ENCODE peak calls at places on chromosome 10, in nine cellular contexts. I is fibroblast of the aortic adventitia, F is skeletal muscle cell, R is Right ventricle myocardium superior, X is GM10248, Y is endothelial cell, W is NCI-H1105, L is foreskin fibroblast, K is lung. B is an unnamed sample.

GRCh38 chr10:31644931-31645633 is 283.5 kb downstream of the ARHGAP12 start:
- DNase-seq in I (peak), F (no peak), R (no peak), X (no peak), Y (no peak), W (no peak), L (peak), K (no peak), B (no peak)

GRCh38 chr10:49330127-49330665 is 31.2 kb downstream of the C10orf71 start:
- DNase-seq in I (no peak), F (no peak), R (no peak), X (no peak), Y (no peak), W (no peak), L (no peak), K (no peak), B (no peak)

GRCh38 chr10:98168147-98168546 is 33.7 kb downstream of the R3HCC1L start:
- DNase-seq in I (no peak), F (no peak), R (no peak), X (no peak), Y (no peak), W (no peak), L (no peak), K (no peak), B (no peak)

GRCh38 chr10:14787938-14788337 is 13.2 kb upstream of the FAM107B start:
- DNase-seq in I (no peak), F (no peak), R (no peak), X (no peak), Y (no peak), W (no peak), L (no peak), K (no peak), B (no peak)

GRCh38 chr10:100364735-100365391 is 17.8 kb downstream of the SCD start:
- DNase-seq in I (peak), F (peak), R (peak), X (no peak), Y (no peak), W (peak), L (peak), K (peak), B (no peak)

GRCh38 chr10:75395171-75395954 is 6.2 kb downstream of the ZNF503 start:
- DNase-seq in I (peak), F (no peak), R (peak), X (peak), Y (peak), W (no peak), L (peak), K (peak), B (no peak)

GRCh38 chr10:22335204-22335956 is 9.9 kb upstream of the SPAG6 start:
- DNase-seq in I (peak), F (no peak), R (peak), X (peak), Y (no peak), W (no peak), L (peak), K (peak), B (no peak)

GRCh38 chr10:20668985-20669384 is 228.1 kb downstream of the NEBL start:
- DNase-seq in I (no peak), F (no peak), R (no peak), X (no peak), Y (no peak), W (no peak), L (no peak), K (no peak), B (no peak)

GRCh38 chr10:24723788-24724380 is at the start of gene ARHGAP21:
- DNase-seq in I (peak), F (no peak), R (peak), X (peak), Y (peak), W (no peak), L (peak), K (peak), B (peak)

GRCh38 chr10:35735412-35735811 is 93.3 kb upstream of the FZD8 start:
- DNase-seq in I (peak), F (peak), R (no peak), X (no peak), Y (no peak), W (no peak), L (peak), K (no peak), B (no peak)

GRCh38 chr10:73840403-73841301 is 29.3 kb upstream of the NDST2 start:
- DNase-seq in I (no peak), F (no peak), R (no peak), X (no peak), Y (no peak), W (no peak), L (no peak), K (no peak), B (no peak)

GRCh38 chr10:76874151-76874550 is 763.5 kb downstream of the KCNMA1 start:
- DNase-seq in I (peak), F (peak), R (no peak), X (no peak), Y (no peak), W (no peak), L (peak), K (no peak), B (no peak)

GRCh38 chr10:55266797-55267196 is 465.8 kb upstream of the PCDH15 start:
- DNase-seq in I (no peak), F (no peak), R (no peak), X (no peak), Y (no peak), W (no peak), L (no peak), K (no peak), B (no peak)

GRCh38 chr10:76337641-76338040 is 906.2 kb downstream of the LRMDA start:
- DNase-seq in I (peak), F (no peak), R (no peak), X (no peak), Y (no peak), W (no peak), L (peak), K (no peak), B (no peak)

GRCh38 chr10:6062101-6062771 is at the start of gene IL2RA:
- DNase-seq in I (no peak), F (no peak), R (peak), X (no peak), Y (no peak), W (no peak), L (no peak), K (no peak), B (no peak)

GRCh38 chr10:90592903-90593302 is 264.9 kb downstream of the HTR7 start:
- DNase-seq in I (peak), F (peak), R (peak), X (peak), Y (peak), W (peak), L (peak), K (no peak), B (peak)

GRCh38 chr10:33227489-33227888 is 107.0 kb downstream of the NRP1 start:
- DNase-seq in I (peak), F (no peak), R (no peak), X (no peak), Y (no peak), W (no peak), L (no peak), K (no peak), B (no peak)

GRCh38 chr10:77832243-77832642 is 94.3 kb downstream of the DLG5 start:
- DNase-seq in I (no peak), F (no peak), R (no peak), X (no peak), Y (no peak), W (no peak), L (no peak), K (no peak), B (no peak)

GRCh38 chr10:21757601-21757901 is 223.5 kb downstream of the MLLT10 start:
- DNase-seq in I (no peak), F (no peak), R (no peak), X (no peak), Y (no peak), W (no peak), L (peak), K (no peak), B (no peak)

GRCh38 chr10:126199221-126199998 is 188.9 kb downstream of the ADAM12 start:
- DNase-seq in I (peak), F (peak), R (no peak), X (no peak), Y (no peak), W (no peak), L (peak), K (no peak), B (no peak)

GRCh38 chr10:49592726-49593563 is 17.2 kb upstream of the SLC18A3 start:
- DNase-seq in I (peak), F (no peak), R (no peak), X (peak), Y (peak), W (peak), L (peak), K (peak), B (peak)

GRCh38 chr10:91340613-91341362 is 69.4 kb upstream of the HECTD2 start:
- DNase-seq in I (peak), F (peak), R (no peak), X (no peak), Y (no peak), W (peak), L (peak), K (no peak), B (peak)

GRCh38 chr10:101011517-101012423 is 12.2 kb downstream of the LZTS2 start:
- DNase-seq in I (peak), F (no peak), R (no peak), X (no peak), Y (peak), W (no peak), L (peak), K (no peak), B (peak)

GRCh38 chr10:91684841-91685240 is 52.0 kb upstream of the PPP1R3C start:
- DNase-seq in I (no peak), F (no peak), R (no peak), X (no peak), Y (no peak), W (no peak), L (no peak), K (no peak), B (no peak)

GRCh38 chr10:61900829-61901783 is at the start of gene ARID5B:
- DNase-seq in I (peak), F (no peak), R (no peak), X (peak), Y (peak), W (peak), L (peak), K (peak), B (peak)

GRCh38 chr10:99779335-99779734 is 3.1 kb upstream of the ABCC2 start:
- DNase-seq in I (peak), F (peak), R (no peak), X (no peak), Y (peak), W (no peak), L (peak), K (no peak), B (no peak)

GRCh38 chr10:24503627-24504320 is 219.9 kb downstream of the ARHGAP21 start:
- DNase-seq in I (peak), F (no peak), R (no peak), X (peak), Y (peak), W (peak), L (peak), K (peak), B (peak)

GRCh38 chr10:130188195-130189175 is 52.3 kb downstream of the GLRX3 start:
- DNase-seq in I (no peak), F (no peak), R (no peak), X (no peak), Y (no peak), W (no peak), L (no peak), K (no peak), B (no peak)

GRCh38 chr10:7559447-7559846 is 107.3 kb downstream of the ITIH5 start:
- DNase-seq in I (no peak), F (no peak), R (no peak), X (no peak), Y (no peak), W (no peak), L (no peak), K (no peak), B (no peak)

GRCh38 chr10:130766071-130766470 is 545.5 kb downstream of the TCERG1L start:
- DNase-seq in I (no peak), F (no peak), R (no peak), X (no peak), Y (no peak), W (no peak), L (no peak), K (no peak), B (no peak)

GRCh38 chr10:93701903-93702277 is 502 bp downstream of the FRA10AC1 start:
- DNase-seq in I (peak), F (peak), R (no peak), X (no peak), Y (no peak), W (no peak), L (peak), K (no peak), B (no peak)

GRCh38 chr10:106189254-106189653 is 975.3 kb downstream of the SORCS1 start:
- DNase-seq in I (peak), F (no peak), R (no peak), X (peak), Y (peak), W (no peak), L (peak), K (no peak), B (peak)

GRCh38 chr10:52755297-52756062 is 17.1 kb downstream of the MBL2 start:
- DNase-seq in I (peak), F (peak), R (no peak), X (no peak), Y (no peak), W (no peak), L (peak), K (no peak), B (no peak)

GRCh38 chr10:6763417-6763816 is 183.3 kb upstream of the PRKCQ start:
- DNase-seq in I (no peak), F (no peak), R (no peak), X (no peak), Y (no peak), W (no peak), L (no peak), K (no peak), B (no peak)

GRCh38 chr10:6204341-6205191 is 1.8 kb downstream of the PFKFB3 start:
- DNase-seq in I (peak), F (peak), R (peak), X (no peak), Y (peak), W (no peak), L (peak), K (peak), B (no peak)

GRCh38 chr10:112755446-112756117 is 194.5 kb upstream of the TCF7L2 start:
- DNase-seq in I (no peak), F (no peak), R (no peak), X (no peak), Y (no peak), W (no peak), L (no peak), K (no peak), B (peak)

GRCh38 chr10:12349628-12350166 is 350 bp downstream of the CAMK1D start:
- DNase-seq in I (no peak), F (no peak), R (peak), X (no peak), Y (no peak), W (no peak), L (peak), K (no peak), B (no peak)

GRCh38 chr10:24176658-24177057 is 32.3 kb upstream of the KIAA1217 start:
- DNase-seq in I (no peak), F (no peak), R (no peak), X (no peak), Y (no peak), W (no peak), L (no peak), K (no peak), B (no peak)